ENCODE peak calls at places on chromosomes 16 and 17, in seven cellular contexts. One of them, this sample, is unnamed.

GRCh38 chr17:64259436-64259835 is 3.6 kb downstream of the TEX2 start:
- DNase-seq in NCI-H510A treated with DMSO at 0.1 percent for 48 hours: no peak
- DNase-seq in NCI-H82: no peak
- DNase-seq in activated T-helper 1 cell treated with anti-CD3 and anti-CD28 coated beads, Interleukin-12 subunit alpha, Interleukin-12 subunit beta, Interleukin-2, Interleukin-4 antibody, amounts not matched to agents 30 ng/mL and 10 ng/mL and 1 ng/mL, durations not matched to agents 14 hours and 24 hours and 36 hours: no peak
- DNase-seq in T-helper 22 cell: no peak
- DNase-seq in IMR-90: no peak
- DNase-seq in stimulated activated CD4-positive, alpha-beta T cell treated with anti-CD3 and anti-CD28 coated beads, Interleukin-1b, Interleukin-23, amount 100 ng/mL, for 1 hour: no peak
- DNase-seq in this sample: no peak

GRCh38 chr17:35757243-35757642 is 3.4 kb upstream of the C17orf50 start:
- DNase-seq in NCI-H82: no peak
- DNase-seq in IMR-90: no peak
- DNase-seq in stimulated activated CD4-positive, alpha-beta T cell treated with anti-CD3 and anti-CD28 coated beads, Interleukin-1b, Interleukin-23, amount 100 ng/mL, for 1 hour: no peak
- DNase-seq in NCI-H510A treated with DMSO at 0.1 percent for 48 hours: no peak
- DNase-seq in T-helper 22 cell: no peak
- DNase-seq in activated T-helper 1 cell treated with anti-CD3 and anti-CD28 coated beads, Interleukin-12 subunit alpha, Interleukin-12 subunit beta, Interleukin-2, Interleukin-4 antibody, amounts not matched to agents 30 ng/mL and 10 ng/mL and 1 ng/mL, durations not matched to agents 14 hours and 24 hours and 36 hours: no peak
- DNase-seq in this sample: no peak

GRCh38 chr17:64126918-64127317 is 3.0 kb downstream of the ERN1 start:
- DNase-seq in IMR-90: peak; percentile 59
- DNase-seq in stimulated activated CD4-positive, alpha-beta T cell treated with anti-CD3 and anti-CD28 coated beads, Interleukin-1b, Interleukin-23, amount 100 ng/mL, for 1 hour: no peak
- DNase-seq in T-helper 22 cell: no peak
- DNase-seq in NCI-H82: no peak
- DNase-seq in NCI-H510A treated with DMSO at 0.1 percent for 48 hours: no peak
- DNase-seq in activated T-helper 1 cell treated with anti-CD3 and anti-CD28 coated beads, Interleukin-12 subunit alpha, Interleukin-12 subunit beta, Interleukin-2, Interleukin-4 antibody, amounts not matched to agents 30 ng/mL and 10 ng/mL and 1 ng/mL, durations not matched to agents 14 hours and 24 hours and 36 hours: no peak
- DNase-seq in this sample: no peak

GRCh38 chr17:29722411-29723198 is 99.9 kb upstream of the CORO6 start:
- DNase-seq in activated T-helper 1 cell treated with anti-CD3 and anti-CD28 coated beads, Interleukin-12 subunit alpha, Interleukin-12 subunit beta, Interleukin-2, Interleukin-4 antibody, amounts not matched to agents 30 ng/mL and 10 ng/mL and 1 ng/mL, durations not matched to agents 14 hours and 24 hours and 36 hours: no peak
- DNase-seq in NCI-H82: peak; percentile 21
- DNase-seq in stimulated activated CD4-positive, alpha-beta T cell treated with anti-CD3 and anti-CD28 coated beads, Interleukin-1b, Interleukin-23, amount 100 ng/mL, for 1 hour: peak; percentile 22
- DNase-seq in IMR-90: peak; percentile 73
- DNase-seq in NCI-H510A treated with DMSO at 0.1 percent for 48 hours: peak; percentile 53
- DNase-seq in T-helper 22 cell: no peak
- DNase-seq in this sample: no peak

GRCh38 chr17:79914813-79915740 is 75.8 kb upstream of the CBX4 start:
- DNase-seq in NCI-H510A treated with DMSO at 0.1 percent for 48 hours: no peak
- DNase-seq in activated T-helper 1 cell treated with anti-CD3 and anti-CD28 coated beads, Interleukin-12 subunit alpha, Interleukin-12 subunit beta, Interleukin-2, Interleukin-4 antibody, amounts not matched to agents 30 ng/mL and 10 ng/mL and 1 ng/mL, durations not matched to agents 14 hours and 24 hours and 36 hours: no peak
- DNase-seq in stimulated activated CD4-positive, alpha-beta T cell treated with anti-CD3 and anti-CD28 coated beads, Interleukin-1b, Interleukin-23, amount 100 ng/mL, for 1 hour: no peak
- DNase-seq in NCI-H82: no peak
- DNase-seq in IMR-90: no peak
- DNase-seq in T-helper 22 cell: no peak
- DNase-seq in this sample: no peak

GRCh38 chr17:60138769-60139437 is 10.9 kb upstream of the CA4 start:
- DNase-seq in activated T-helper 1 cell treated with anti-CD3 and anti-CD28 coated beads, Interleukin-12 subunit alpha, Interleukin-12 subunit beta, Interleukin-2, Interleukin-4 antibody, amounts not matched to agents 30 ng/mL and 10 ng/mL and 1 ng/mL, durations not matched to agents 14 hours and 24 hours and 36 hours: no peak
- DNase-seq in NCI-H82: no peak
- DNase-seq in T-helper 22 cell: no peak
- DNase-seq in IMR-90: no peak
- DNase-seq in stimulated activated CD4-positive, alpha-beta T cell treated with anti-CD3 and anti-CD28 coated beads, Interleukin-1b, Interleukin-23, amount 100 ng/mL, for 1 hour: no peak
- DNase-seq in NCI-H510A treated with DMSO at 0.1 percent for 48 hours: no peak
- DNase-seq in this sample: no peak

GRCh38 chr16:82024883-82025282 is 10.2 kb upstream of the HSD17B2 start:
- DNase-seq in T-helper 22 cell: no peak
- DNase-seq in activated T-helper 1 cell treated with anti-CD3 and anti-CD28 coated beads, Interleukin-12 subunit alpha, Interleukin-12 subunit beta, Interleukin-2, Interleukin-4 antibody, amounts not matched to agents 30 ng/mL and 10 ng/mL and 1 ng/mL, durations not matched to agents 14 hours and 24 hours and 36 hours: no peak
- DNase-seq in stimulated activated CD4-positive, alpha-beta T cell treated with anti-CD3 and anti-CD28 coated beads, Interleukin-1b, Interleukin-23, amount 100 ng/mL, for 1 hour: no peak
- DNase-seq in NCI-H82: no peak
- DNase-seq in IMR-90: no peak
- DNase-seq in NCI-H510A treated with DMSO at 0.1 percent for 48 hours: no peak
- DNase-seq in this sample: no peak

GRCh38 chr17:80811181-80812105 is 180.2 kb upstream of the CHMP6 start:
- DNase-seq in activated T-helper 1 cell treated with anti-CD3 and anti-CD28 coated beads, Interleukin-12 subunit alpha, Interleukin-12 subunit beta, Interleukin-2, Interleukin-4 antibody, amounts not matched to agents 30 ng/mL and 10 ng/mL and 1 ng/mL, durations not matched to agents 14 hours and 24 hours and 36 hours: peak; percentile 27
- DNase-seq in NCI-H510A treated with DMSO at 0.1 percent for 48 hours: no peak
- DNase-seq in stimulated activated CD4-positive, alpha-beta T cell treated with anti-CD3 and anti-CD28 coated beads, Interleukin-1b, Interleukin-23, amount 100 ng/mL, for 1 hour: no peak
- DNase-seq in T-helper 22 cell: no peak
- DNase-seq in IMR-90: no peak
- DNase-seq in NCI-H82: no peak
- DNase-seq in this sample: no peak

This sample was measured in NCI-H2029.